ENCODE peak calls at places on chromosomes 13 and 19, in five cellular contexts. O is IMR-90, K is progenitor cell of endocrine pancreas, Y is thyroid gland, V is HFFc6. L is an unnamed sample.

GRCh38 chr19:610071-610800 is 20.6 kb downstream of the HCN2 start:
- DNase-seq in O (no peak), K (no peak), Y (no peak), V (no peak), L (no peak)

GRCh38 chr19:3723883-3724282 is 15.7 kb downstream of the TJP3 start:
- DNase-seq in O (no peak), K (no peak), Y (no peak), V (no peak), L (no peak)

GRCh38 chr19:17107546-17108452 is 32.2 kb downstream of the MYO9B start:
- DNase-seq in O (peak), K (no peak), Y (peak), V (peak), L (peak)

GRCh38 chr13:110371550-110372465 is 64.7 kb downstream of the COL4A2 start:
- DNase-seq in O (peak), K (no peak), Y (no peak), V (no peak), L (no peak)

GRCh38 chr13:73767747-73768315 is 366.4 kb downstream of the KLF12 start:
- DNase-seq in O (no peak), K (no peak), Y (peak), V (peak), L (peak)

GRCh38 chr19:16946951-16947940 is 58.4 kb downstream of the F2RL3 start:
- DNase-seq in O (no peak), K (no peak), Y (no peak), V (no peak), L (no peak)

GRCh38 chr19:29117926-29118325 is 95.0 kb downstream of the UQCRFS1 start:
- DNase-seq in O (no peak), K (no peak), Y (no peak), V (no peak), L (no peak)

GRCh38 chr13:61414136-61414535 is 1.5 kb downstream of the PCDH20 start:
- DNase-seq in O (no peak), K (no peak), Y (no peak), V (no peak), L (no peak)

GRCh38 chr19:10238172-10238783 is 7.1 kb upstream of the S1PR2 start:
- DNase-seq in O (peak), K (no peak), Y (no peak), V (peak), L (peak)

GRCh38 chr13:40026741-40027140 is 371.3 kb downstream of the COG6 start:
- DNase-seq in O (no peak), K (no peak), Y (no peak), V (no peak), L (no peak)

GRCh38 chr13:94280357-94280756 is 199.1 kb downstream of the DCT start:
- DNase-seq in O (peak), K (no peak), Y (no peak), V (no peak), L (no peak)

GRCh38 chr19:3599776-3600183 is 6.9 kb downstream of the TBXA2R start:
- DNase-seq in O (no peak), K (no peak), Y (no peak), V (no peak), L (no peak)

GRCh38 chr13:110559429-110559943 is 2.0 kb downstream of the RAB20 start:
- DNase-seq in O (peak), K (no peak), Y (peak), V (no peak), L (peak)

GRCh38 chr13:103799028-103799427 is 732.8 kb upstream of the SLC10A2 start:
- DNase-seq in O (no peak), K (no peak), Y (no peak), V (no peak), L (no peak)

GRCh38 chr19:653425-653824 is 9.6 kb downstream of the RNF126 start:
- DNase-seq in O (no peak), K (no peak), Y (no peak), V (no peak), L (no peak)

GRCh38 chr13:67225252-67226159 is 4.6 kb downstream of the PCDH9 start:
- DNase-seq in O (no peak), K (no peak), Y (peak), V (no peak), L (no peak)

GRCh38 chr19:45640849-45641273 is 1.7 kb upstream of the EML2 start:
- DNase-seq in O (no peak), K (no peak), Y (no peak), V (no peak), L (peak)

GRCh38 chr19:38070573-38070972 is 153.4 kb downstream of the DPF1 start:
- DNase-seq in O (peak), K (no peak), Y (peak), V (peak), L (peak)

GRCh38 chr19:38076337-38076736 is 147.7 kb downstream of the DPF1 start:
- DNase-seq in O (no peak), K (no peak), Y (peak), V (no peak), L (no peak)

GRCh38 chr19:38072776-38073411 is 151.1 kb downstream of the DPF1 start:
- DNase-seq in O (peak), K (no peak), Y (no peak), V (peak), L (no peak)

GRCh38 chr19:38071647-38072046 is 152.4 kb downstream of the DPF1 start:
- DNase-seq in O (no peak), K (no peak), Y (no peak), V (no peak), L (no peak)

DNA sequence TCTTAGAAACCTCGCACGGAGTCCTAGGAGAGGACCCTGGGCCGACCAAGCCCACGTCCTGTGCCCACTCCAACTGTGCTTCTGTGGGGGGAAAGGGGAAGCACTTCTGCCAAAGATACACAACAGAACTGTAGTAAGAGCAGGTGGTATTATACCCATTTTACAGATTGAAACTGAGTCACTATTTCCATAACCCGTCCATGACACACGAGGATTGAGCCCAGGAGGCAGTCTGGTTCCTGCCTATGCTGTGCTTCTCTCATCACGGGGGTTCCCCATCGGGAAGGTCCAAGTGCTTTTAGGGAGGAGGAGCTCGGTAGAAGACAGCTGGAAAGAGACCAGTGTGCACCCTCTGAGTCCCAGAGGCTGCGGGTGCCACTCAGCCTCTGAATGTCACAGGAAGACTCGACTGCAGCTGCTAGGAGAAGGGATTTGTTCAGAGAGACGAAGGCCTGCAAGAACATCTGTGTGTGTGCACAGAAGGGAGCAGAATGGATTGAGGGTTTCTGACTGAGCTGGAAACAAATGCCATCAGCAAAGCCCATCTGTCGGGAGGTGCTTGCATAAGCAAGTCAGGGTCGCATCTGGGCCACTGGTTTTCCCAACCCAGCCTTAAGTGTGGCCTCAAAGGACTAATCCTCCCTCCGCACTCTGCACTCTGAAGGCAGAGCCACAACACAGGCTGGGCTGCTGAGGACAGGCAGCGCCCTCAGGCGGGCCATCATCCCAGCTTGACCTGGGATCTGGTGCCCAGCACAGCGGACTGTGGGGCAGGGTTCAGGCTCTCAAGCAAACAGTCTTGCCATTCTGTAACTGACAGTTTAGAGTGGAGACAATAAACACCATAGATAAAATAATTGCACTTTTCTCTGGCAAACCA is 150.0 kb downstream of the DPF1 start:
- DNase-seq in O (peak), K (no peak), Y (no peak), V (no peak), L (no peak)
- TF ChIP-seq CTCF in O (no peak), K (peak), Y (no peak), V (no peak), L (no peak)

GRCh38 chr19:47430041-47430802 is 10.9 kb upstream of the MEIS3 start:
- DNase-seq in O (peak), K (peak), Y (peak), V (peak), L (peak)
- TF ChIP-seq CTCF in O (no peak), K (peak), Y (peak), V (peak), L (peak)

GRCh38 chr13:59771272-59771671 is 392.5 kb downstream of the DIAPH3 start:
- DNase-seq in O (peak), K (no peak), Y (no peak), V (peak), L (no peak)
- TF ChIP-seq CTCF in O (peak), K (peak), Y (peak), V (peak), L (peak)

GRCh38 chr13:108083056-108083455 is 132.3 kb downstream of the LIG4 start:
- DNase-seq in O (no peak), K (no peak), Y (no peak), V (no peak), L (no peak)

GRCh38 chr13:108087813-108088212 is 127.5 kb downstream of the LIG4 start:
- DNase-seq in O (no peak), K (no peak), Y (no peak), V (no peak), L (no peak)

GRCh38 chr13:108084840-108085239 is 130.5 kb downstream of the LIG4 start:
- DNase-seq in O (no peak), K (no peak), Y (no peak), V (no peak), L (no peak)

GRCh38 chr13:108082481-108082880 is 132.9 kb downstream of the LIG4 start:
- DNase-seq in O (no peak), K (no peak), Y (no peak), V (no peak), L (no peak)

GRCh38 chr13:108086678-108087077 is 128.7 kb downstream of the LIG4 start:
- DNase-seq in O (peak), K (no peak), Y (no peak), V (no peak), L (no peak)
- TF ChIP-seq CTCF in O (peak), K (peak), Y (no peak), V (no peak), L (peak)

GRCh38 chr13:35963982-35964665 is 167.1 kb downstream of the DCLK1 start:
- DNase-seq in O (no peak), K (no peak), Y (no peak), V (no peak), L (no peak)
- TF ChIP-seq CTCF in O (no peak), K (no peak), Y (no peak), V (no peak), L (no peak)

DNA sequence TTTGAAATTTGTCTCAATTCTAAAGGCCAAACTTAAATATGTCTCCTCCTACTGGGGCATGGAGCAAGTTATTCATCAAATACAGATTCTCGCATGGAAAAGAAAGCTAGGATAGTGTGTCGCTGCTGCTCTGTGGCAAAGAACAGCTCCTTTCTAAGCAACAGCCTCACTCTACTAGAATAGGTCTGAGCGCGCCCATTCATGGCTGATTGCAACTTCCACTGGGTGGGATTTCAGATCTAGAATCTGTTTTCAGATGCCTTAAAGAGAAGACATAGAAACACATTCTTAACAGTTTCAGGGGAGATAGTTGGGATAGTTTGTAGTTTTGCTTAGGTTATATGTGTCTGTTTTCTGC is 2.4 kb downstream of the RGCC start:
- DNase-seq in O (no peak), K (no peak), Y (no peak), V (no peak), L (no peak)
- TF ChIP-seq CTCF in O (no peak), K (no peak), Y (no peak), V (no peak), L (no peak)

GRCh38 chr19:41880329-41880708 is 2.7 kb upstream of the ARHGEF1 start:
- DNase-seq in O (no peak), K (no peak), Y (no peak), V (no peak), L (no peak)

GRCh38 chr19:41882568-41883462 is at the start of gene ARHGEF1:
- DNase-seq in O (no peak), K (no peak), Y (peak), V (no peak), L (no peak)

GRCh38 chr19:41886761-41887710 is 4.1 kb downstream of the ARHGEF1 start:
- DNase-seq in O (no peak), K (no peak), Y (no peak), V (no peak), L (peak)

GRCh38 chr19:41883463-41883820 is 458 bp downstream of the ARHGEF1 start:
- DNase-seq in O (no peak), K (no peak), Y (no peak), V (no peak), L (no peak)

DNA sequence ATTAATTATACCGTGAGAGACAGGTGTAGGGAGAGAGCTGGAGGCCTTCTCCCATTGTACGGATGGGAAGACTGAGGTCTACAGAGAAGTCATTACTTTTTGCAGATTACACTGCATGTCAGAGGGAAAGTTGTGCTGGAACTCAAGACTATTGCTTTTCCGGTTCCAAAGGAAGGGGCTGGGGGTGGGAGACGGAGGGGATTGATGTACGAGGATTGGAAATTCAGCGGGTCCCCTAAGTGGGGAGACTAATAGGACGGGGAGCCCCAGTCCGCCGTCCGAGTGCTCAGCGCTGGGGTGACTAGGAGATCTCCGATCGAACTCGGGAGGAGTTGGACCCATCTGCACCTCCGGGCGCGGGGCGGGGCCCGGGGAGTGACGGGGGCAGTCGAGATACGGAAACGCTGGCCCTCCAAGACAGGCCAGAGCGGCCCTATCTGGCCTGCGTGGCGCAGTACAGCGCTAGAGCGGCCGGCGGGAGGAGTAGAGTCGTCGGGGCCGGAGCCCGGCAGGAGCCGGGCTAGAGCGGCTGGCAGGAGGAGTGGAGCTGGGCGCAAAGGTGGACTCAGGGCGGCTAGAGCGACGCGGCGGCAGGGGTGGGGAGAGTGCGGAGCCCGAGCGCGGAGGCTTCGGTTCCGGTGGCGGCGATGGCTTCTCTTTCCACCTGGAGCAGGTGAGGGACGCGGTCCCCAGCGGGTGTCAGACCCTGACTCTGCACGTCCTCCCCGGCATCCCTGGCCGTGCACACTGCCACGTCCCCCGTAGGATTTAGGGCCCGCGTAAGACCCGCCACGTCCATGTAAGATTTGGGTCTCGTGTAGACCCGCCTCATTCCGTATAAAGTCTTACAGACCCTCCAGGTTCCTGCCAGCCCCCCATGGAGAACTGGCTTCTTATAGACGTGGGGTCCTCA is 1.1 kb downstream of the ARHGEF1 start:
- DNase-seq in O (peak), K (peak), Y (peak), V (peak), L (peak)
- TF ChIP-seq CTCF in O (peak), K (no peak), Y (no peak), V (peak), L (no peak)

DNA sequence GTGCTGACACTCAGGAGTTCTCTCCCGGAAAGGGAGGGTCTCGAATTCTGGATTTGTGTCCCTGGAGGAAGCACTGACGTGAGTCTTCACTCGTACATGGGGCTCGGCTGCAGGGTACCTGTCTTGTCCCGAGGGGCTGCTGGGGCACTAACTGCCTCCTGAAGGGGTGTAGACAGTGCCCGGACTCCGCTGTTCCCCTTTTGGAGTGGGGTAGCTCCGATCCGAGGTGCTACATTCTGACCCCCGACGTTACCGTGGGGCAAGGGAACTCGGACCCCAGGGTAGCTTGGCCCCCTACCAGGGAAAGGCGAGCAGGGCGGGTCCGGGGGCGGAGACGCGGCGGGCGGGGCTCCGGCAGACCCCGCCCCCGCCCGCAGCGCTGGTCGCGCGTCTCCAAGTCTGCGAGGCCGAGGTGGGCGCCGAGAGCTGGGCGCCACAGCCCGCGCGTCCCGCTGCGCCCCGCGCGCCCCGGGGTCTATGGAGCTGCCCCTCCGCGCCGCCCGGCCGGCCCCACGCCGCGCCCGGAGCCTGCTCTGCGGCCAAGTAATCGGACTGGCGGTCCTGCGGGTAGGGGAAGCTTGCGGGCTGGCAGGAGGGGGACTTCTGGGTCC is at the start of gene NPAS1:
- DNase-seq in O (no peak), K (no peak), Y (no peak), V (no peak), L (no peak)
- TF ChIP-seq CTCF in O (no peak), K (no peak), Y (no peak), V (no peak), L (no peak)

DNA sequence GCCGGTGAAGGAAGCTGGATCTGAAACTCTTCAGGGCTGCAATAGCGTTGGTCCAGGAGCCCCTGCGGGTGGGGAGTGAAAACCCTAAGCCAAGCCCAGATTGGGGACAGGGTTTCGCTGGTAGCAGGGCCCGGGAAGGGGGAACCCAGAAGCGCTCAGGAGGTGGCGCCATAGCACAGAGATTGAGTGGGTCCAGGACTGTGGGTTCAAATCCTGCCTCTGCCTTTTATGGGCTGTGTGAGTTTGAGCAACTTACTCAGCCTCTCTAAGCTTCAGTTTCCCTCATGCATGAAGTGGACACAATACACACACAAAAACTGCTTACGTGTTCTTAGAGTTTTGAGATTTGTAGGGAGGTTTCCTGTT is 8.3 kb upstream of the SYCN start:
- DNase-seq in O (no peak), K (no peak), Y (no peak), V (no peak), L (no peak)
- TF ChIP-seq CTCF in O (peak), K (peak), Y (no peak), V (peak), L (peak)

GRCh38 chr13:24713022-24713421 is 32.8 kb downstream of the ATP12A start:
- DNase-seq in O (no peak), K (no peak), Y (peak), V (no peak), L (no peak)
- TF ChIP-seq CTCF in O (no peak), K (no peak), Y (no peak), V (no peak), L (no peak)

L was measured in bronchial epithelial cell.